ENCODE peak calls at places on chromosomes 11 and 22, in seven cellular contexts. One of them, this sample, is unnamed.

GRCh38 chr11:60785806-60786361 is 751 bp downstream of the MS4A10 start:
- DNase-seq in spleen: peak; percentile 43
- DNase-seq in chondrocyte: peak; percentile 37
- DNase-seq in stimulated activated CD4-positive, alpha-beta T cell treated with anti-CD3 and anti-CD28 coated beads, Interleukin-1b, Interleukin-23, amount 100 ng/mL, for 24 hours: no peak
- DNase-seq in ureter: no peak
- DNase-seq in hypothalamus: no peak
- DNase-seq in NCI-H1694 treated with DMSO at 0.1 percent for 48 hours: peak; percentile 45
- DNase-seq in this sample: peak; percentile 19

GRCh38 chr11:128415539-128415938 is 171.8 kb downstream of the ETS1 start:
- DNase-seq in spleen: no peak
- DNase-seq in chondrocyte: no peak
- DNase-seq in stimulated activated CD4-positive, alpha-beta T cell treated with anti-CD3 and anti-CD28 coated beads, Interleukin-1b, Interleukin-23, amount 100 ng/mL, for 24 hours: no peak
- DNase-seq in ureter: no peak
- DNase-seq in hypothalamus: no peak
- DNase-seq in NCI-H1694 treated with DMSO at 0.1 percent for 48 hours: no peak
- DNase-seq in this sample: no peak

GRCh38 chr22:46390652-46391301 is 55.3 kb downstream of the TRMU start:
- DNase-seq in spleen: no peak
- DNase-seq in chondrocyte: peak; percentile 73
- DNase-seq in stimulated activated CD4-positive, alpha-beta T cell treated with anti-CD3 and anti-CD28 coated beads, Interleukin-1b, Interleukin-23, amount 100 ng/mL, for 24 hours: no peak
- DNase-seq in ureter: peak; percentile 80
- DNase-seq in hypothalamus: no peak
- DNase-seq in NCI-H1694 treated with DMSO at 0.1 percent for 48 hours: peak; percentile 71
- DNase-seq in this sample: peak; percentile 59

GRCh38 chr22:42696331-42696967 is 24.2 kb downstream of the A4GALT start:
- DNase-seq in spleen: no peak
- DNase-seq in chondrocyte: no peak
- DNase-seq in stimulated activated CD4-positive, alpha-beta T cell treated with anti-CD3 and anti-CD28 coated beads, Interleukin-1b, Interleukin-23, amount 100 ng/mL, for 24 hours: no peak
- DNase-seq in ureter: no peak
- DNase-seq in hypothalamus: no peak
- DNase-seq in NCI-H1694 treated with DMSO at 0.1 percent for 48 hours: no peak
- DNase-seq in this sample: no peak

GRCh38 chr11:9862981-9863380 is 199.1 kb downstream of the SWAP70 start:
- DNase-seq in spleen: no peak
- DNase-seq in chondrocyte: no peak
- DNase-seq in stimulated activated CD4-positive, alpha-beta T cell treated with anti-CD3 and anti-CD28 coated beads, Interleukin-1b, Interleukin-23, amount 100 ng/mL, for 24 hours: no peak
- DNase-seq in ureter: no peak
- DNase-seq in hypothalamus: no peak
- DNase-seq in NCI-H1694 treated with DMSO at 0.1 percent for 48 hours: no peak
- DNase-seq in this sample: no peak

GRCh38 chr11:44275241-44275640 is 34.7 kb downstream of the ALX4 start:
- DNase-seq in spleen: peak; percentile 41
- DNase-seq in chondrocyte: peak; percentile 77
- DNase-seq in stimulated activated CD4-positive, alpha-beta T cell treated with anti-CD3 and anti-CD28 coated beads, Interleukin-1b, Interleukin-23, amount 100 ng/mL, for 24 hours: no peak
- DNase-seq in ureter: no peak
- DNase-seq in hypothalamus: no peak
- DNase-seq in NCI-H1694 treated with DMSO at 0.1 percent for 48 hours: no peak
- DNase-seq in this sample: no peak

GRCh38 chr11:11338304-11338703 is 14.7 kb downstream of the CSNK2A3 start:
- DNase-seq in spleen: no peak
- DNase-seq in chondrocyte: no peak
- DNase-seq in stimulated activated CD4-positive, alpha-beta T cell treated with anti-CD3 and anti-CD28 coated beads, Interleukin-1b, Interleukin-23, amount 100 ng/mL, for 24 hours: no peak
- DNase-seq in ureter: no peak
- DNase-seq in hypothalamus: no peak
- DNase-seq in NCI-H1694 treated with DMSO at 0.1 percent for 48 hours: no peak
- DNase-seq in this sample: no peak

GRCh38 chr11:130778026-130778425 is 138.3 kb downstream of the SNX19 start:
- DNase-seq in spleen: no peak
- DNase-seq in chondrocyte: no peak
- DNase-seq in stimulated activated CD4-positive, alpha-beta T cell treated with anti-CD3 and anti-CD28 coated beads, Interleukin-1b, Interleukin-23, amount 100 ng/mL, for 24 hours: no peak
- DNase-seq in ureter: no peak
- DNase-seq in hypothalamus: no peak
- DNase-seq in NCI-H1694 treated with DMSO at 0.1 percent for 48 hours: no peak
- DNase-seq in this sample: no peak

GRCh38 chr11:134477486-134477885 is 65.4 kb upstream of the B3GAT1 start:
- DNase-seq in spleen: no peak
- DNase-seq in chondrocyte: no peak
- DNase-seq in stimulated activated CD4-positive, alpha-beta T cell treated with anti-CD3 and anti-CD28 coated beads, Interleukin-1b, Interleukin-23, amount 100 ng/mL, for 24 hours: no peak
- DNase-seq in ureter: no peak
- DNase-seq in hypothalamus: no peak
- DNase-seq in NCI-H1694 treated with DMSO at 0.1 percent for 48 hours: no peak
- DNase-seq in this sample: no peak

GRCh38 chr11:62546937-62547625 is 475 bp upstream of the AHNAK start:
- DNase-seq in spleen: no peak
- DNase-seq in chondrocyte: no peak
- DNase-seq in stimulated activated CD4-positive, alpha-beta T cell treated with anti-CD3 and anti-CD28 coated beads, Interleukin-1b, Interleukin-23, amount 100 ng/mL, for 24 hours: no peak
- DNase-seq in ureter: peak; percentile 65
- DNase-seq in hypothalamus: no peak
- DNase-seq in NCI-H1694 treated with DMSO at 0.1 percent for 48 hours: no peak
- DNase-seq in this sample: no peak

GRCh38 chr11:92225563-92226308 is 1.1 kb downstream of the FAT3 start:
- DNase-seq in spleen: no peak
- DNase-seq in chondrocyte: peak; percentile 91
- DNase-seq in stimulated activated CD4-positive, alpha-beta T cell treated with anti-CD3 and anti-CD28 coated beads, Interleukin-1b, Interleukin-23, amount 100 ng/mL, for 24 hours: no peak
- DNase-seq in ureter: no peak
- DNase-seq in hypothalamus: peak; percentile 34
- DNase-seq in NCI-H1694 treated with DMSO at 0.1 percent for 48 hours: no peak
- DNase-seq in this sample: no peak

GRCh38 chr11:40683010-40683409 is 776.4 kb downstream of the LRRC4C start:
- DNase-seq in spleen: no peak
- DNase-seq in chondrocyte: no peak
- DNase-seq in stimulated activated CD4-positive, alpha-beta T cell treated with anti-CD3 and anti-CD28 coated beads, Interleukin-1b, Interleukin-23, amount 100 ng/mL, for 24 hours: no peak
- DNase-seq in ureter: no peak
- DNase-seq in hypothalamus: no peak
- DNase-seq in NCI-H1694 treated with DMSO at 0.1 percent for 48 hours: no peak
- DNase-seq in this sample: no peak

GRCh38 chr22:47094861-47095330 is 332.4 kb downstream of the TBC1D22A start:
- DNase-seq in spleen: no peak
- DNase-seq in chondrocyte: no peak
- DNase-seq in stimulated activated CD4-positive, alpha-beta T cell treated with anti-CD3 and anti-CD28 coated beads, Interleukin-1b, Interleukin-23, amount 100 ng/mL, for 24 hours: no peak
- DNase-seq in ureter: no peak
- DNase-seq in hypothalamus: no peak
- DNase-seq in NCI-H1694 treated with DMSO at 0.1 percent for 48 hours: no peak
- DNase-seq in this sample: no peak

GRCh38 chr11:128453444-128454336 is 133.7 kb downstream of the ETS1 start:
- DNase-seq in spleen: no peak
- DNase-seq in chondrocyte: no peak
- DNase-seq in stimulated activated CD4-positive, alpha-beta T cell treated with anti-CD3 and anti-CD28 coated beads, Interleukin-1b, Interleukin-23, amount 100 ng/mL, for 24 hours: no peak
- DNase-seq in ureter: peak; percentile 57
- DNase-seq in hypothalamus: no peak
- DNase-seq in NCI-H1694 treated with DMSO at 0.1 percent for 48 hours: no peak
- DNase-seq in this sample: no peak

GRCh38 chr22:37229012-37229804 is 14.9 kb downstream of the RAC2 start:
- DNase-seq in spleen: peak; percentile 87
- DNase-seq in chondrocyte: no peak
- DNase-seq in stimulated activated CD4-positive, alpha-beta T cell treated with anti-CD3 and anti-CD28 coated beads, Interleukin-1b, Interleukin-23, amount 100 ng/mL, for 24 hours: no peak
- DNase-seq in ureter: no peak
- DNase-seq in hypothalamus: no peak
- DNase-seq in NCI-H1694 treated with DMSO at 0.1 percent for 48 hours: no peak
- DNase-seq in this sample: no peak

GRCh38 chr11:1219836-1220810 is 2.7 kb upstream of the MUC5B start:
- DNase-seq in spleen: peak; percentile 76
- DNase-seq in chondrocyte: peak; percentile 90
- DNase-seq in stimulated activated CD4-positive, alpha-beta T cell treated with anti-CD3 and anti-CD28 coated beads, Interleukin-1b, Interleukin-23, amount 100 ng/mL, for 24 hours: no peak
- DNase-seq in ureter: no peak
- DNase-seq in hypothalamus: no peak
- DNase-seq in NCI-H1694 treated with DMSO at 0.1 percent for 48 hours: no peak
- DNase-seq in this sample: no peak

GRCh38 chr22:35995772-35996171 is 32.9 kb downstream of the RBFOX2 start:
- DNase-seq in spleen: no peak
- DNase-seq in chondrocyte: no peak
- DNase-seq in stimulated activated CD4-positive, alpha-beta T cell treated with anti-CD3 and anti-CD28 coated beads, Interleukin-1b, Interleukin-23, amount 100 ng/mL, for 24 hours: no peak
- DNase-seq in ureter: peak; percentile 78
- DNase-seq in hypothalamus: no peak
- DNase-seq in NCI-H1694 treated with DMSO at 0.1 percent for 48 hours: no peak
- DNase-seq in this sample: no peak

GRCh38 chr11:119356349-119357031 is 10.0 kb upstream of the MFRP start:
- DNase-seq in spleen: peak; percentile 93
- DNase-seq in chondrocyte: peak; percentile 94
- DNase-seq in stimulated activated CD4-positive, alpha-beta T cell treated with anti-CD3 and anti-CD28 coated beads, Interleukin-1b, Interleukin-23, amount 100 ng/mL, for 24 hours: peak; percentile 57
- DNase-seq in ureter: peak; percentile 85
- DNase-seq in hypothalamus: peak; percentile 64
- DNase-seq in NCI-H1694 treated with DMSO at 0.1 percent for 48 hours: no peak
- DNase-seq in this sample: peak; percentile 63

GRCh38 chr22:25025586-25025985 is 73.1 kb downstream of the KIAA1671 start:
- DNase-seq in spleen: no peak
- DNase-seq in chondrocyte: no peak
- DNase-seq in stimulated activated CD4-positive, alpha-beta T cell treated with anti-CD3 and anti-CD28 coated beads, Interleukin-1b, Interleukin-23, amount 100 ng/mL, for 24 hours: no peak
- DNase-seq in ureter: no peak
- DNase-seq in hypothalamus: no peak
- DNase-seq in NCI-H1694 treated with DMSO at 0.1 percent for 48 hours: no peak
- DNase-seq in this sample: no peak

GRCh38 chr11:78200553-78200952 is 11.8 kb downstream of the USP35 start:
- DNase-seq in spleen: peak; percentile 73
- DNase-seq in chondrocyte: no peak
- DNase-seq in stimulated activated CD4-positive, alpha-beta T cell treated with anti-CD3 and anti-CD28 coated beads, Interleukin-1b, Interleukin-23, amount 100 ng/mL, for 24 hours: no peak
- DNase-seq in ureter: no peak
- DNase-seq in hypothalamus: no peak
- DNase-seq in NCI-H1694 treated with DMSO at 0.1 percent for 48 hours: no peak
- DNase-seq in this sample: no peak

GRCh38 chr22:26632422-26633155 is 10.8 kb downstream of the CRYBA4 start:
- DNase-seq in spleen: no peak
- DNase-seq in chondrocyte: no peak
- DNase-seq in stimulated activated CD4-positive, alpha-beta T cell treated with anti-CD3 and anti-CD28 coated beads, Interleukin-1b, Interleukin-23, amount 100 ng/mL, for 24 hours: no peak
- DNase-seq in ureter: no peak
- DNase-seq in hypothalamus: no peak
- DNase-seq in NCI-H1694 treated with DMSO at 0.1 percent for 48 hours: no peak
- DNase-seq in this sample: no peak

GRCh38 chr11:88188251-88189030 is 13.2 kb upstream of the RAB38 start:
- DNase-seq in spleen: no peak
- DNase-seq in chondrocyte: no peak
- DNase-seq in stimulated activated CD4-positive, alpha-beta T cell treated with anti-CD3 and anti-CD28 coated beads, Interleukin-1b, Interleukin-23, amount 100 ng/mL, for 24 hours: no peak
- DNase-seq in ureter: no peak
- DNase-seq in hypothalamus: no peak
- DNase-seq in NCI-H1694 treated with DMSO at 0.1 percent for 48 hours: no peak
- DNase-seq in this sample: no peak

GRCh38 chr22:49930596-49931412 is 12.4 kb downstream of the CRELD2 start:
- DNase-seq in spleen: no peak
- DNase-seq in chondrocyte: no peak
- DNase-seq in stimulated activated CD4-positive, alpha-beta T cell treated with anti-CD3 and anti-CD28 coated beads, Interleukin-1b, Interleukin-23, amount 100 ng/mL, for 24 hours: no peak
- DNase-seq in ureter: peak; percentile 86
- DNase-seq in hypothalamus: peak; percentile 24
- DNase-seq in NCI-H1694 treated with DMSO at 0.1 percent for 48 hours: peak; percentile 41
- DNase-seq in this sample: no peak

GRCh38 chr11:91653091-91653754 is 571.4 kb upstream of the FAT3 start:
- DNase-seq in spleen: no peak
- DNase-seq in chondrocyte: no peak
- DNase-seq in stimulated activated CD4-positive, alpha-beta T cell treated with anti-CD3 and anti-CD28 coated beads, Interleukin-1b, Interleukin-23, amount 100 ng/mL, for 24 hours: no peak
- DNase-seq in ureter: no peak
- DNase-seq in hypothalamus: no peak
- DNase-seq in NCI-H1694 treated with DMSO at 0.1 percent for 48 hours: no peak
- DNase-seq in this sample: no peak